ENCODE peak calls at places on chromosomes 1 and 21, in five cellular contexts. Q, D, N, Y and S are unnamed samples.

GRCh38 chr1:15681346-15682290 is 2.5 kb upstream of the PLEKHM2 start:
- DNase-seq in Q (no peak), Y (peak; percentile 60), N (peak; percentile 40), D (no peak), S (no peak)

GRCh38 chr1:154577346-154578057 is 9.9 kb downstream of the CHRNB2 start:
- DNase-seq in Y (no peak), N (no peak), Q (no peak), D (no peak), S (no peak)

GRCh38 chr1:79040424-79041089 is 34.0 kb upstream of the ADGRL4 start:
- DNase-seq in N (peak; percentile 47), Q (no peak), Y (no peak), D (no peak), S (no peak)

GRCh38 chr1:172547071-172547470 is 14.1 kb downstream of the SUCO start:
- DNase-seq in N (no peak), Q (no peak), Y (no peak), D (no peak), S (no peak)

GRCh38 chr1:5566924-5567323 is 425.3 kb downstream of the NPHP4 start:
- DNase-seq in Y (no peak), D (no peak), N (no peak), Q (no peak), S (no peak)

GRCh38 chr1:226403522-226404034 is 4.3 kb downstream of the PARP1 start:
- DNase-seq in N (peak; percentile 43), Y (no peak), Q (no peak), D (no peak), S (no peak)

GRCh38 chr1:202575906-202576653 is 134.2 kb downstream of the SYT2 start:
- DNase-seq in D (no peak), Q (no peak), Y (no peak), N (peak; percentile 82), S (no peak)

GRCh38 chr1:244755673-244756072 is 79.8 kb upstream of the COX20 start:
- DNase-seq in N (no peak), Y (no peak), Q (no peak), D (peak; percentile 11), S (no peak)

GRCh38 chr21:29190920-29191319 is 60.5 kb downstream of the MAP3K7CL start:
- DNase-seq in Q (no peak), D (no peak), Y (peak; percentile 63), N (peak; percentile 77), S (no peak)

GRCh38 chr1:227541129-227541528 is 22.2 kb upstream of the ZNF678 start:
- DNase-seq in Y (no peak), N (no peak), Q (no peak), D (peak; percentile 70), S (no peak)

GRCh38 chr1:227540170-227541098 is 22.9 kb upstream of the ZNF678 start:
- DNase-seq in D (peak; percentile 57), Q (no peak), Y (no peak), N (no peak), S (no peak)

GRCh38 chr1:227542153-227543120 is 20.9 kb upstream of the ZNF678 start:
- DNase-seq in D (peak; percentile 96), N (peak; percentile 89), Y (peak; percentile 95), Q (peak; percentile 89), S (peak; percentile 33)

GRCh38 chr1:227543283-227544066 is 19.9 kb upstream of the ZNF678 start:
- DNase-seq in D (peak; percentile 54), N (no peak), Y (no peak), Q (no peak), S (no peak)

GRCh38 chr1:227541796-227542152 is 21.6 kb upstream of the ZNF678 start:
- DNase-seq in Y (no peak), Q (peak; percentile 26), N (no peak), D (no peak), S (no peak)
- H3K4me3 ChIP-seq in Y (peak overlapping the region; percentile 94), Q (peak overlapping the region; percentile 62), N (peak overlapping the region; percentile 70), D (peak overlapping the region; percentile 75), S (peak overlapping the region; percentile 67)

DNA sequence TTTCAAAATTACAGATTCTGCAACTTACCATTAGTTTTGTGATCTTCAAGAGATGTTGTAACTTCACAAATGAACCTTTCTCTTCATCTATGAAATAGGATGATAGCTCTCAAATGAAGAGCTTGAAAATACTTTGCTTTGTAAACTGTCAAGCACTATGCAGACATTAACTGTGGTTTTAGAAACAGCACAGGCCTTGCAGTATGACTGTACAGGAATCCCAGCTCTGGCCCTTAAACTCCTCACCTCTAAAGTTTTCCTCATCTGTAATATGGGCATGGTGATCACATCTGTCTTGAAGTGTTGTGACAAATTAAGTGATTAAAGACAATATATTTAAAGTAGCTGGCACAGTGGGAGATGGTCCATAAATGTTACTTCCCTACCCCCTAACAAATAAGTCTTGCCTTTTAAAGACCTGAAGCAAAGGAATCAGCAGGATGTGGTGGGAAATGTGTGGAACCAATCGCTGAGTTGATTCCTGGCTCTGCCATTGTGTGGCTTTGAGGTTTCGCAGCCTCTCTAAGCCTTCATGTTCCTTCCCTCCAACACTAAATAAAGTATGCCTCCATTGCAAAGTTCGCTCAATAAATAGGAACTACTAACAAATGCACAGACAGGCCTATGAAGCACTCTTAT is 5.5 kb upstream of the PTP4A2 start:
- DNase-seq in Q (no peak), Y (no peak), N (peak; percentile 37), D (no peak), S (no peak)
- H3K4me3 ChIP-seq in Q (peak overlapping the region; percentile 36), Y (peak overlapping the region; percentile 64), N (peak overlapping the region; percentile 69), D (no peak overlapping the region), S (no peak overlapping the region)

DNA sequence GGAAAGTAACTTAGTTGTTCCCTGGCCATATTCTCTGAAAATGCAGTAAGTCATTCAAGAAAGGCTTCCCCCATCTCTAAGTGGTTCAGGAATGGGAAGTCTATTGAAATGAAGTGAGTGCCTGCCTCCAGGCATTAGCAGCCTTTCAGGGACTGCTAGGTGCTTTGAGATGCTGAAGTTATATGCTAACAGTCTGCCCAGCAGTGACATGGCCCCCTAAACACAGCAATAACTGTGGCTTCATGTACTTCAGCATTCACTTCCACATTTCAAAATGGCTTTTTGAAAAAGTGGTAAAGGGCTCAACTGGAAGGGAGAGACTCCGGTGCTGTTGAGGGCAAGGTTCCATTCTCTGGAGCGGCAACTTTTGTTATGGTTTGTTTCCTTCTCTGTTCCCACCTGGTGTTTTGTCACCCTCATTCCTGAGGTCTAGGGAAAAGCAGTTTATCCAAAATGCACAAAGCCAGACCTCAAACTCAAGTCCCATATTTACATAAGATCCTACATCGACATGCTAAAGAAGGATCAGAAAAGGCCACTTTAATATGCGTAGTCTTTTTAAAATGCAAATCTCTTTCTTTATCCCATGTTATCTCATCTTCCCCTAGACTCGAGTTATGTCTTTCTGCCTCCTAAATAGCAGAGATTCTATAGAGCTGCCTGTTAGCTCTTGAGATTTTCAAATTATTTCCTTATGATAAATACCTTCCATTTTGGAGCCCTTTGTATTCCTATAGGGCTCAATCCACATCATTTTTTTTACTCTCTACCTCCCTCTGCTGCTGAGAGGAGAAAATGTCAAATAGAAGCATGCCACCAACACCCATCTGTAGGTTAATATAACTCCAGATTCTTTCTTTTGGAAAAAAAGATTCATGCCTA is 34.2 kb upstream of the LRRC8C start:
- DNase-seq in Q (no peak), D (no peak), N (peak; percentile 59), Y (no peak), S (no peak)
- H3K4me3 ChIP-seq in Q (no peak overlapping the region), D (no peak overlapping the region), N (no peak overlapping the region), Y (no peak overlapping the region), S (no peak overlapping the region)

GRCh38 chr21:36070999-36071398 is 1.2 kb downstream of the CBR1 start:
- DNase-seq in Y (no peak), N (no peak), Q (no peak), D (no peak), S (no peak)
- H3K4me3 ChIP-seq in Y (peak overlapping the region; percentile 69), N (peak overlapping the region; percentile 86), Q (no peak overlapping the region), D (no peak overlapping the region), S (peak overlapping the region; percentile 97)